ENCODE peak calls at places on chromosome 21, in seven cellular contexts. A is right cardiac atrium; H is body of pancreas; S is prostate gland; J is spleen; F is CD4-positive, CD25-positive, alpha-beta regulatory T cell; O is AG04450. P is an unnamed sample. For H3K27me3, the result is how much of the 10 kb centered on the place peaks cover.

GRCh38 chr21:38888956-38889605 is 83.4 kb downstream of the ETS2 start:
- DNase-seq in A (no peak), H (no peak), S (no peak), J (no peak), F (no peak), O (no peak), P (no peak)

GRCh38 chr21:38925923-38926322 is 120.2 kb downstream of the ETS2 start:
- DNase-seq in A (peak), H (peak), S (peak), J (no peak), F (no peak), O (peak), P (no peak)

GRCh38 chr21:35120631-35121180 is 71.6 kb upstream of the RUNX1 start:
- DNase-seq in A (no peak), H (no peak), S (no peak), J (no peak), F (no peak), O (no peak), P (no peak)

GRCh38 chr21:39353295-39353694 is 4.4 kb upstream of the HMGN1 start:
- DNase-seq in A (no peak), H (no peak), S (no peak), J (no peak), F (no peak), O (no peak), P (no peak)

GRCh38 chr21:26127918-26128317 is 42.7 kb downstream of the APP start:
- DNase-seq in A (peak), H (no peak), S (peak), J (no peak), F (no peak), O (no peak), P (no peak)

GRCh38 chr21:41283211-41283818 is 33.3 kb upstream of the FAM3B start:
- DNase-seq in A (no peak), H (peak), S (peak), J (no peak), F (peak), O (peak), P (peak)

GRCh38 chr21:39388038-39388810 is 39.3 kb upstream of the HMGN1 start:
- DNase-seq in A (peak), H (peak), S (peak), J (peak), F (peak), O (no peak), P (peak)

GRCh38 chr21:46156378-46156645 is 933 bp upstream of the FTCD start:
- DNase-seq in A (no peak), H (no peak), S (no peak), J (no peak), F (no peak), O (no peak), P (no peak)

GRCh38 chr21:42614811-42615342 is 38.5 kb upstream of the PDE9A start:
- DNase-seq in A (no peak), H (peak), S (peak), J (peak), F (no peak), O (no peak), P (peak)

GRCh38 chr21:26977741-26978140 is 10.9 kb upstream of the ADAMTS5 start:
- DNase-seq in A (no peak), H (no peak), S (no peak), J (no peak), F (no peak), O (no peak), P (no peak)

GRCh38 chr21:38979271-38980196 is 173.8 kb downstream of the ETS2 start:
- DNase-seq in A (no peak), H (peak), S (no peak), J (no peak), F (no peak), O (no peak), P (no peak)

GRCh38 chr21:34526618-34527290 is 14.7 kb upstream of the KCNE1 start:
- DNase-seq in A (peak), H (peak), S (peak), J (no peak), F (no peak), O (peak), P (no peak)

GRCh38 chr21:31874817-31875216 is 2.0 kb downstream of the HUNK start:
- DNase-seq in A (no peak), H (peak), S (no peak), J (peak), F (no peak), O (no peak), P (no peak)

GRCh38 chr21:34925597-34925996 is 123.5 kb downstream of the RUNX1 start:
- DNase-seq in A (no peak), H (no peak), S (no peak), J (no peak), F (no peak), O (no peak), P (no peak)

GRCh38 chr21:35045539-35046222 is 3.4 kb downstream of the RUNX1 start:
- DNase-seq in A (no peak), H (no peak), S (no peak), J (no peak), F (peak), O (no peak), P (peak)

GRCh38 chr21:33841561-33841960 is 74.0 kb downstream of the ATP5PO start:
- DNase-seq in A (no peak), H (no peak), S (no peak), J (no peak), F (no peak), O (no peak), P (no peak)

GRCh38 chr21:45990049-45990711 is 8.6 kb downstream of the COL6A1 start:
- DNase-seq in A (no peak), H (peak), S (no peak), J (peak), F (no peak), O (no peak), P (peak)

GRCh38 chr21:10639123-10639522 is 117.7 kb downstream of the TPTE start:
- DNase-seq in A (no peak), H (no peak), S (no peak), J (no peak), F (no peak), O (no peak), P (no peak)

GRCh38 chr21:16426936-16427335 is 697.2 kb downstream of the USP25 start:
- DNase-seq in A (no peak), H (no peak), S (no peak), J (no peak), F (no peak), O (no peak), P (no peak)

GRCh38 chr21:16342932-16343331 is 613.1 kb downstream of the USP25 start:
- DNase-seq in A (no peak), H (no peak), S (no peak), J (no peak), F (no peak), O (no peak), P (no peak)

GRCh38 chr21:20802631-20803260 is 195.5 kb upstream of the NCAM2 start:
- DNase-seq in A (no peak), H (no peak), S (no peak), J (no peak), F (no peak), O (no peak), P (no peak)

GRCh38 chr21:17146426-17146825 is 366.4 kb upstream of the CXADR start:
- DNase-seq in A (no peak), H (no peak), S (no peak), J (no peak), F (no peak), O (no peak), P (no peak)

GRCh38 chr21:37006243-37006520 is 320 bp upstream of the RIPPLY3 start:
- DNase-seq in A (no peak), H (no peak), S (no peak), J (no peak), F (no peak), O (no peak), P (no peak)

GRCh38 chr21:37005548-37006242 is 807 bp upstream of the RIPPLY3 start:
- DNase-seq in A (no peak), H (no peak), S (no peak), J (no peak), F (no peak), O (no peak), P (no peak)

GRCh38 chr21:37006521-37007291 is at the start of gene RIPPLY3:
- DNase-seq in A (no peak), H (no peak), S (no peak), J (no peak), F (no peak), O (no peak), P (peak)

GRCh38 chr21:37008705-37009104 is 2.2 kb downstream of the RIPPLY3 start:
- DNase-seq in A (no peak), H (peak), S (no peak), J (no peak), F (no peak), O (no peak), P (no peak)

GRCh38 chr21:37009740-37010341 is 3.3 kb downstream of the RIPPLY3 start:
- DNase-seq in A (peak), H (peak), S (peak), J (peak), F (peak), O (peak), P (peak)
- H3K4me3 ChIP-seq in A (no peak), H (peak), S (no peak), J (no peak), F (peak), O (peak), P (no peak)

GRCh38 chr21:14646893-14647292 is 100.8 kb upstream of the SAMSN1 start:
- DNase-seq in A (no peak), H (no peak), S (no peak), J (no peak), F (no peak), O (no peak), P (no peak)

DNA sequence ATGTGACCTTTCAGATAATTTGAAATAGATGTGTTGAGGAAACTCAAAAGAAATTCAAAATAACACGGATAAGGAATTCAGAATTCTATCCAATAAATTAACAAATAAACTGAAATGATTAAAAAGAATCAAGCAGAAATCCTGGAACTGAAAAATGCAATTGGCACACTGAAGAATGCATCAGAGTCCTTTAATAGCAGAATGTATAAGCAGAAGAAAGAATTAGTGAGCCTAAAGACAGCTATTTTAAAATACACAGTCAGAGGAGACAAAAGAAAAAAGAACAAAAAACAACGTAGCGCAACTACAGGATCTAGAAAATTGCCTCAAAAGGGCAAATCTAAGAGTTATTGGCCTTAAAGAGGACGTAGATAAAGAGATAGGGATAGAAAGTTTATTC is 99.6 kb upstream of the SAMSN1 start:
- DNase-seq in A (no peak), H (no peak), S (no peak), J (no peak), F (no peak), O (no peak), P (no peak)
- H3K27me3 ChIP-seq in A (under half), H (under half), S (under half), J (under half), F (under half), O (under half), P (under half)

GRCh38 chr21:28144089-28144488 is 848.6 kb downstream of the LTN1 start:
- DNase-seq in A (no peak), H (no peak), S (no peak), J (no peak), F (no peak), O (no peak), P (no peak)

GRCh38 chr21:28144653-28145052 is 848.0 kb downstream of the LTN1 start:
- DNase-seq in A (no peak), H (no peak), S (no peak), J (no peak), F (no peak), O (no peak), P (no peak)

GRCh38 chr21:28138272-28138671 is 854.4 kb downstream of the LTN1 start:
- DNase-seq in A (no peak), H (no peak), S (no peak), J (no peak), F (no peak), O (no peak), P (no peak)

GRCh38 chr21:28148400-28149064 is 844.1 kb downstream of the LTN1 start:
- DNase-seq in A (no peak), H (peak), S (no peak), J (no peak), F (no peak), O (no peak), P (no peak)

DNA sequence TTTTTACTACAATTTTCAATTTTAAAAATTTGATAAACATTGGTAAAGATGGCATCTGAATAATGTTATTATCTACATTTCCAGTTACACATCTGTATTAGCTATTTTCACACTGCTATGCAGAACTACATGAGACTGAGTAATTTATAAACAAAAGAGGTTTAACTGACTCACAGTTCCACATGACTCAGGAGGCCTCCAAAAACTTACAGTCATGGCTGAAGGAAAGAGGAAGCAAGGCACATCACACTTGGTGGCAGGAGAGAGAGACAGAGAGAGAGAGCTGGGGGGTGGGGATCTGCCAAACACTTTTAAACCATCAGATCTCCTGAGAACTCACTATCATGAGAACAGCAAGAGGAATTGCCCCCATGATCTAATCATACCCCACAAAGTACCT is 850.0 kb downstream of the LTN1 start:
- DNase-seq in A (no peak), H (peak), S (no peak), J (no peak), F (no peak), O (peak), P (no peak)
- H3K27ac ChIP-seq in A (no peak), H (no peak), S (no peak), J (no peak), F (no peak), O (peak), P (no peak)

DNA sequence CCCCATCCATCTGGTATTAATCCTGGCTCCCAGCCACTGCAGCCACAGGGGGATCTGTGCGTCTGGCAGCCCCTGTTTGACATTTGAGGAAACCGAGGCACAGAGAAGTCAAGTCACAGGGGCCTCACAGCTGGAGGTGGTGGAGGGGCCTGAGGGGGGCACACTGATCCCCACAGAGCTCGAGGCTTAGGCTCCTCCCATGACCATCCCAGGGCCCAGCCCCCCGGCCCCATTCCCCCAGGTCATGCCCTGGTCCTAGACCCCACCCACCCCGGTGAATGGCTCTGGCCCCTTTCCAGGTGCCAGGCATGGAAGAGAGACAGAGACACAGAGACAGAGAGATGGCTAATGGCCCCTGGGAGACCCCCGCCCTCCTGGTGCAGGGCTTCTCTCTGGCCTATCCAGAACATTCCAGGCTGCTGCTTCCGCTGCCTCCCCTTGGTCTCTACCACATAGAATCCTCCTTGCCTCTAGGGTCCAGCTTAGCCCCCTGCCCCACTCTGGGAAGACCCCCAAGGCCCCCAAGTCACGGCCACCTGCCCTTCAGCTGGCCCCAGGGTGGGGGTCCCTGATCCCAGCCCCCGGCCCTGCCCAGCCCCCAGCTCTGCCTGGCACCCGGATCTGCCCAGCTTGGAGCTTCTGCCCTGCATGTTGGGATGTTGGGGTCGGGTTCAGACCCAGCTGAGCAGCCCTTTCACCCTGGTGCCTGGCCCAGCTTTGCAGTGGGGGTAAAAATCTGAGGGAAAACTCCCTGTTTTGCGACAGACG is 29.2 kb upstream of the LRRC3 start:
- DNase-seq in A (no peak), H (no peak), S (no peak), J (peak), F (no peak), O (no peak), P (no peak)
- H3K4me3 ChIP-seq in A (no peak), H (no peak), S (no peak), J (no peak), F (no peak), O (no peak), P (no peak)

GRCh38 chr21:43865471-43866181 is 603 bp downstream of the AGPAT3 start:
- DNase-seq in A (peak), H (peak), S (no peak), J (peak), F (peak), O (no peak), P (peak)
- H3K27me3 ChIP-seq in A (under half), H (under half), S (under half), J (under half), F (under half), O (under half), P (under half)

DNA sequence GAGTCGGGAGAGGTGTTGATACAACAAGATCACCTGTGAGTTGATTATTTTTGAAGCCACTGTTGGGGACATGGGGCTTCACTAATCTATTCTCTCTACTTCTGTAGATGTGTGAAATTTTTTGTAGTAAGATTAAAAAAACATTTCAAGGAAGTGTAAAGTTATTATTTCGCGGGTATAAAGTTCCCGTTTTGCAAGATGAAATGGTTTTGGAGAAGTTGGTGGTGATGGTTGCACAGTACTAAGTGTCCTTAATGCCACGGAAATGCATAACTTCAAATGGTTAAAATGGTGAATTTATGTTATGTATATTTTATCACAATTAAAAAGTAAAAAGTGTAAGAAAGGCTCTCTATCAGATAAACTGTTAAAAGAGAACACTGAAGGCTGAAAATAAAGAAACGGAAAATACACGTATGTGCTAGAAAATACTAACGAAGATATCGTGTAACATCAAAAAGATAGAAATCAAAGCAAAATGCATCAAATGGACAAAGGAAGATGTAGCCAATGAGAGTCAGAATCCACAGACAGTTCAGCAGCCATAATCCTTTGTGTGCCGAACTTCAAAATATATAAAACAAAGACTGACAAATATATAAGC is 2.9 kb upstream of the ITGB2 start:
- DNase-seq in A (no peak), H (no peak), S (no peak), J (no peak), F (no peak), O (no peak), P (no peak)
- H3K27ac ChIP-seq in A (no peak), H (no peak), S (no peak), J (peak), F (peak), O (no peak), P (no peak)

GRCh38 chr21:29301703-29302102 is 3.0 kb downstream of the BACH1 start:
- DNase-seq in A (no peak), H (no peak), S (no peak), J (no peak), F (no peak), O (no peak), P (no peak)
- H3K4me3 ChIP-seq in A (no peak), H (no peak), S (no peak), J (no peak), F (peak), O (peak), P (no peak)

GRCh38 chr21:14303731-14304488 is 79.0 kb downstream of the HSPA13 start:
- DNase-seq in A (no peak), H (no peak), S (no peak), J (no peak), F (no peak), O (no peak), P (no peak)

GRCh38 chr21:14308234-14308633 is 74.7 kb downstream of the HSPA13 start:
- DNase-seq in A (no peak), H (no peak), S (no peak), J (no peak), F (no peak), O (no peak), P (no peak)

GRCh38 chr21:14306143-14306907 is 76.6 kb downstream of the HSPA13 start:
- DNase-seq in A (no peak), H (no peak), S (no peak), J (no peak), F (no peak), O (no peak), P (no peak)
- H3K27me3 ChIP-seq in A (under half), H (under half), S (under half), J (under half), F (under half), O (under half), P (under half)

P was measured in CD8-positive, alpha-beta memory T cell.